ENCODE peak calls at places on chromosomes 11 and 22, in five cellular contexts. P is stimulated activated CD8-positive, alpha-beta memory T cell treated with anti-CD3 and anti-CD28 coated beads, Interleukin-4, amount 100 ng/mL, for 24 hours; C is CD4-positive, alpha-beta T cell; V is body of pancreas; W is pancreas. F is an unnamed sample.

GRCh38 chr22:19987394-19988306 is 29.0 kb downstream of the ARVCF start:
- DNase-seq in P (no peak), C (no peak), V (no peak), W (no peak), F (no peak)

GRCh38 chr22:45332001-45332400 is 22.3 kb downstream of the FAM118A start:
- DNase-seq in P (no peak), C (no peak), V (no peak), W (no peak), F (no peak)

GRCh38 chr22:18977824-18978425 is 41.8 kb upstream of the PRODH start:
- DNase-seq in P (no peak), C (no peak), V (no peak), W (no peak), F (no peak)

GRCh38 chr11:96241351-96241841 is 101.6 kb downstream of the MAML2 start:
- DNase-seq in P (no peak), C (no peak), V (no peak), W (no peak), F (no peak)

GRCh38 chr11:8043756-8044155 is 37.3 kb upstream of the TUB start:
- DNase-seq in P (no peak), C (no peak), V (no peak), W (no peak), F (no peak)

GRCh38 chr11:2519879-2520735 is 75.3 kb downstream of the KCNQ1 start:
- DNase-seq in P (no peak), C (no peak), V (peak), W (peak), F (no peak)

GRCh38 chr11:77884186-77884828 is 63.4 kb downstream of the AAMDC start:
- DNase-seq in P (no peak), C (no peak), V (no peak), W (no peak), F (no peak)

GRCh38 chr11:55658031-55658573 is 3.9 kb upstream of the OR4C6 start:
- DNase-seq in P (no peak), C (no peak), V (no peak), W (no peak), F (peak)

GRCh38 chr22:50313600-50313999 is 6.2 kb upstream of the PLXNB2 start:
- DNase-seq in P (no peak), C (no peak), V (no peak), W (no peak), F (no peak)

GRCh38 chr11:692824-693414 is 2.1 kb downstream of the DEAF1 start:
- DNase-seq in P (no peak), C (no peak), V (no peak), W (no peak), F (no peak)

F was measured in NK-92 treated with Interleukin-12 subunit alpha and Interleukin-12 subunit beta, amount 100 ng/mL, for 24 hours.